ENCODE peak calls at places on chromosomes 3 and 15, in four cellular contexts. D is neuronal stem cell, P is IMR-90, Q is H1. O is an unnamed sample.

GRCh38 chr3:135083179-135083578 is 288.1 kb downstream of the EPHB1 start:
- DNase-seq in D (no peak), P (no peak), Q (no peak), O (no peak)

GRCh38 chr3:21750291-21750690 is 719 bp downstream of the ZNF385D start:
- DNase-seq in D (no peak), P (peak), Q (no peak), O (no peak)

GRCh38 chr3:87233805-87234204 is 6.7 kb downstream of the CHMP2B start:
- DNase-seq in D (no peak), P (no peak), Q (no peak), O (no peak)

GRCh38 chr15:62071711-62072308 is 5.0 kb downstream of the C2CD4A start:
- DNase-seq in D (no peak), P (peak), Q (no peak), O (peak)

GRCh38 chr3:58585994-58586393 is 8.8 kb upstream of the FAM107A start:
- DNase-seq in D (no peak), P (no peak), Q (no peak), O (no peak)

GRCh38 chr3:188491276-188491687 is 337.3 kb downstream of the LPP start:
- DNase-seq in D (no peak), P (peak), Q (no peak), O (peak)

GRCh38 chr3:72186485-72186864 is 401.5 kb upstream of the PROK2 start:
- DNase-seq in D (no peak), P (peak), Q (no peak), O (peak)

GRCh38 chr3:108970561-108970960 is 16.9 kb upstream of the GUCA1C start:
- DNase-seq in D (no peak), P (no peak), Q (no peak), O (no peak)

GRCh38 chr15:87461621-87462020 is 794.9 kb downstream of the NTRK3 start:
- DNase-seq in D (no peak), P (no peak), Q (no peak), O (peak)

GRCh38 chr3:66618066-66618465 is 117.2 kb upstream of the LRIG1 start:
- DNase-seq in D (no peak), P (peak), Q (no peak), O (no peak)

GRCh38 chr3:133991637-133992036 is 38.1 kb downstream of the SLCO2A1 start:
- DNase-seq in D (no peak), P (no peak), Q (no peak), O (no peak)

GRCh38 chr3:152245498-152246175 is 23.1 kb upstream of the MBNL1 start:
- DNase-seq in D (no peak), P (no peak), Q (no peak), O (no peak)

GRCh38 chr3:140859592-140860336 is 81.9 kb upstream of the SLC25A36 start:
- DNase-seq in D (no peak), P (no peak), Q (no peak), O (no peak)

GRCh38 chr3:102133376-102133775 is 284.1 kb downstream of the NFKBIZ start:
- DNase-seq in D (no peak), P (no peak), Q (no peak), O (no peak)

GRCh38 chr3:197877902-197878301 is 72.1 kb upstream of the RPL35A start:
- DNase-seq in D (no peak), P (no peak), Q (no peak), O (no peak)

GRCh38 chr15:93034512-93034911 is 54.5 kb downstream of the RGMA start:
- DNase-seq in D (no peak), P (no peak), Q (no peak), O (no peak)

GRCh38 chr15:59918994-59919951 is 84.8 kb upstream of the FOXB1 start:
- DNase-seq in D (no peak), P (peak), Q (no peak), O (no peak)

GRCh38 chr3:9951962-9952805 is at the start of gene PRRT3:
- DNase-seq in D (peak), P (peak), Q (peak), O (peak)

GRCh38 chr3:5021571-5022092 is 42.4 kb downstream of the BHLHE40 start:
- DNase-seq in D (no peak), P (peak), Q (no peak), O (peak)

GRCh38 chr3:50806806-50807205 is 132.1 kb downstream of the DOCK3 start:
- DNase-seq in D (no peak), P (no peak), Q (no peak), O (no peak)

GRCh38 chr3:123090700-123091585 is 24.1 kb downstream of the PDIA5 start:
- DNase-seq in D (peak), P (peak), Q (no peak), O (no peak)

GRCh38 chr3:65575376-65575840 is 463.3 kb downstream of the MAGI1 start:
- DNase-seq in D (no peak), P (peak), Q (no peak), O (peak)

GRCh38 chr15:42033214-42033873 is 12.5 kb upstream of the PLA2G4E start:
- DNase-seq in D (no peak), P (no peak), Q (no peak), O (no peak)

GRCh38 chr3:194675081-194675640 is 3.2 kb upstream of the LSG1 start:
- DNase-seq in D (no peak), P (no peak), Q (no peak), O (no peak)
- H2AFZ ChIP-seq in D (peak), P (peak), Q (peak), O (no peak)

GRCh38 chr3:52055537-52056351 is 627 bp downstream of the DUSP7 start:
- DNase-seq in D (no peak), P (peak), Q (peak), O (peak)

GRCh38 chr3:52052831-52053306 is 3.5 kb downstream of the DUSP7 start:
- DNase-seq in D (no peak), P (peak), Q (peak), O (peak)

GRCh38 chr3:52054689-52055511 is 1.5 kb downstream of the DUSP7 start:
- DNase-seq in D (no peak), P (peak), Q (peak), O (no peak)

GRCh38 chr3:52051444-52051843 is 4.9 kb downstream of the DUSP7 start:
- DNase-seq in D (no peak), P (no peak), Q (no peak), O (no peak)

GRCh38 chr3:52053307-52054304 is 2.8 kb downstream of the DUSP7 start:
- DNase-seq in D (no peak), P (peak), Q (no peak), O (peak)
- H3K4me3 ChIP-seq in D (no peak), P (no peak), Q (no peak), O (peak)

DNA sequence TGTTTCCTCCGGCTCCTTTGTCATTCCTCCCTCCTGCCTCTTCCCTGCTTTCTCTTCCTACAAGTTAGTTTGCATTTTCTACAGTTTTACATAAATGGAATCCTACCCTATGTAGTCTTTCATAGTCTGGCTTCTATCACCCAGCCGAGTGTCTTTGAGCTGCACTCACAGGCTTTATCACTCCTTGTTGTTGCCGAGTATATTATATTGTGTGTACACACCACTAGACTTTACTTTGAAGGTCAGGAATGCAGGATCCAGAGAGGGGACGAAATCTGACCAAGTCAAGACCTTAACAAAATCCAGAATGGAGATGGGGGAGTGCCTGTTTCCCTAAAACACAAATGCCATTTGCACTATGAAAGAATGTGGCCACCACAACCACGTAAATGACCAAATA is 65.9 kb downstream of the ARHGAP31 start:
- DNase-seq in D (no peak), P (no peak), Q (no peak), O (no peak)
- H2BK5ac ChIP-seq in D (no peak), P (no peak), Q (peak), O (no peak)

DNA sequence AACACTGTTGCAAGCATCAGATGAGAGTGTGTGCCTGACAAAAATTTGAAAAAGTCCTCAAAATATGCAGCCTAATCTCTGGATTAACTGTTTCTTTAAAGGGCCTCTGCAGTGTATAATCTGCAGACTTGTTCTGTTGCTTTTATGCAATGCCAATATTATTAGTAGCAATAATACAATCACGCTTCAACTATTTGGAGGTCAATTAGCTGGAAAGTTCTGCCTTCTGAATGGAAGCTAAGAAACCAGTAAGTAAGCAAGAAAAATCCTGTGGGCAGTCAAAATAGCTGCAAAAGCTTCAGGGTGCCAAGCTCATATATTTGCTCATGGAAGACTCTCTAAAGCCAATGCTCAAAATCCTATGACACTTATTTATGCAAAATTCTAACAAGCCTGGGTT is 153.2 kb upstream of the NR2F2 start:
- DNase-seq in D (no peak), P (no peak), Q (no peak), O (no peak)
- H2AFZ ChIP-seq in D (no peak), P (no peak), Q (no peak), O (no peak)

GRCh38 chr3:186259612-186260383 is 102.2 kb downstream of the DGKG start:
- DNase-seq in D (peak), P (peak), Q (peak), O (peak)
- H3K4me3 ChIP-seq in D (no peak), P (peak), Q (no peak), O (peak)

GRCh38 chr15:70257573-70258220 is 160.0 kb upstream of the TLE3 start:
- DNase-seq in D (no peak), P (no peak), Q (no peak), O (no peak)
- H2BK5ac ChIP-seq in D (no peak), P (no peak), Q (no peak), O (no peak)